ENCODE peak calls at places on chromosomes 3 and 15, in ten cellular contexts. U is lung, R is left ventricle myocardium inferior, F is astrocyte, P is keratinocyte, V is fibroblast of lung, T is colonic mucosa, I is PC-3, C is uterus, J is heart left ventricle. S is an unnamed sample. For H3K9me3 and H3K27me3, the result is how much of the 10 kb centered on the place peaks cover.

GRCh38 chr3:150370129-150370602 is 37.9 kb upstream of the TSC22D2 start:
- DNase-seq in C (peak), R (no peak), J (peak), V (peak), T (peak), I (peak), P (peak), U (peak), F (peak), S (peak)

GRCh38 chr3:115975353-115975752 is 352.0 kb downstream of the GAP43 start:
- DNase-seq in I (peak), V (peak), F (peak), R (no peak), U (no peak), J (no peak), P (no peak), C (no peak), T (no peak), S (no peak)

GRCh38 chr15:78012643-78013077 is 64.9 kb downstream of the TBC1D2B start:
- DNase-seq in I (peak), C (no peak), J (no peak), T (peak), P (no peak), F (no peak), U (peak), R (no peak), V (no peak), S (no peak)

GRCh38 chr3:31606453-31606852 is 73.7 kb downstream of the STT3B start:
- DNase-seq in I (no peak), J (no peak), U (no peak), T (no peak), V (no peak), F (no peak), C (no peak), R (no peak), P (no peak), S (no peak)

GRCh38 chr3:59334585-59334984 is 284.8 kb upstream of the CFAP20DC start:
- DNase-seq in T (no peak), P (no peak), F (no peak), I (no peak), U (no peak), J (no peak), V (no peak), R (no peak), C (no peak), S (no peak)

GRCh38 chr3:73734376-73734775 is 109.6 kb upstream of the PDZRN3 start:
- DNase-seq in U (no peak), C (no peak), R (no peak), J (no peak), I (no peak), P (no peak), T (no peak), F (peak), V (peak), S (no peak)

GRCh38 chr3:194491996-194492395 is 5.2 kb upstream of the ATP13A3 start:
- DNase-seq in V (no peak), T (no peak), U (no peak), I (no peak), R (no peak), F (no peak), C (no peak), J (no peak), P (no peak), S (no peak)

GRCh38 chr3:42572278-42572677 is 9.5 kb downstream of the SEC22C start:
- DNase-seq in F (no peak), I (peak), C (no peak), P (no peak), R (no peak), U (no peak), V (peak), J (no peak), T (peak), S (peak)

GRCh38 chr15:40722354-40722753 is 27.4 kb downstream of the RAD51 start:
- DNase-seq in C (no peak), F (no peak), V (no peak), T (no peak), P (no peak), I (no peak), U (no peak), R (no peak), J (no peak), S (no peak)

GRCh38 chr15:81256916-81257315 is 60.2 kb downstream of the IL16 start:
- DNase-seq in C (no peak), R (no peak), I (peak), P (no peak), T (no peak), V (peak), U (no peak), F (peak), J (no peak), S (no peak)

GRCh38 chr3:195443391-195443989 is 670 bp upstream of the ACAP2 start:
- DNase-seq in J (no peak), U (no peak), C (no peak), V (no peak), I (no peak), T (no peak), R (no peak), F (no peak), P (no peak), S (no peak)

GRCh38 chr3:116413319-116413718 is 32.0 kb downstream of the LSAMP start:
- DNase-seq in U (no peak), T (no peak), J (no peak), P (no peak), C (no peak), I (no peak), V (no peak), F (no peak), R (no peak), S (no peak)

GRCh38 chr15:59528965-59529402 is 82.6 kb upstream of the GCNT3 start:
- DNase-seq in T (peak), I (peak), P (peak), V (peak), U (peak), J (peak), F (peak), C (peak), R (peak), S (peak)

GRCh38 chr15:57503051-57503702 is 88.5 kb upstream of the MYZAP start:
- DNase-seq in C (no peak), J (no peak), T (no peak), R (no peak), U (no peak), F (no peak), I (no peak), V (no peak), P (no peak), S (no peak)
- TF ChIP-seq CTCF in C (no peak), J (no peak), T (no peak), R (no peak), U (no peak), F (no peak), I (peak), V (peak), P (peak), S (no peak)

GRCh38 chr3:167718582-167718981 is 16.1 kb downstream of the PDCD10 start:
- DNase-seq in T (no peak), R (no peak), J (no peak), F (no peak), C (no peak), I (no peak), P (no peak), U (no peak), V (no peak), S (no peak)
- H3K9me3 ChIP-seq in T (under half), R (under half), J (under half), F (under half), C (under half), I (under half), P (under half), U (under half), V (under half), S (under half)

GRCh38 chr15:73888224-73889041 is 15.1 kb downstream of the TBC1D21 start:
- DNase-seq in R (no peak), T (no peak), I (no peak), C (peak), U (no peak), J (no peak), V (no peak), P (no peak), F (no peak), S (peak)

GRCh38 chr15:73887481-73887880 is 14.1 kb downstream of the TBC1D21 start:
- DNase-seq in C (peak), P (no peak), J (no peak), V (no peak), U (no peak), T (no peak), R (no peak), I (no peak), F (no peak), S (no peak)

GRCh38 chr15:73889725-73890124 is 16.4 kb downstream of the TBC1D21 start:
- DNase-seq in P (no peak), F (no peak), R (no peak), U (no peak), C (no peak), V (no peak), T (no peak), J (no peak), I (no peak), S (no peak)

GRCh38 chr15:73886717-73887345 is 13.5 kb downstream of the TBC1D21 start:
- DNase-seq in I (no peak), T (no peak), V (no peak), J (no peak), R (no peak), P (no peak), U (no peak), F (no peak), C (peak), S (no peak)

DNA sequence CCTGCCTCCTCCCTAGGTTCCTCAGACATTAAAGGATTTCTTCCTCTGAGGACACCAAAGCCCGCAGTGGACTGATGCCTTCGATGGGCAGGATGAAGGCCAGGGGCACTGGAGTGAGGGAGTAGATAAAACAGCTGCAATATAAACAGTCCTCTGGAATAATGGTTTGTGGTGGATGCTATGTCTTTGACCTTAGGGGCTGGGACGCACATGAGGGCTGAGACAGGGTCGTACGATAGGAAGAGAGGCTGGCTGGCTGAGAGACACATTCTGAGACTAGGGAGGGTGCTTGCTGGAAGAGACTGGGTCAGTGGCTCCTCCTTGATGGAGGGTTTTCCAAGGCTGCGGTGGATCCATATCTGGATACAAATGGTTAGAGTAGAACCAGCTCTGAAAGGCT is 15.7 kb downstream of the TBC1D21 start:
- DNase-seq in F (no peak), V (no peak), J (no peak), U (no peak), P (no peak), I (no peak), T (no peak), C (no peak), R (no peak), S (no peak)
- H3K27me3 ChIP-seq in F (under half), V (under half), J (under half), U (under half), P (under half), I (under half), T (under half), C (under half), R (under half), S (under half)

GRCh38 chr3:167909443-167910287 is 174.1 kb downstream of the SERPINI1 start:
- DNase-seq in F (no peak), I (no peak), P (no peak), C (no peak), V (no peak), J (no peak), U (no peak), T (no peak), R (no peak), S (no peak)

GRCh38 chr3:167917969-167918368 is 177.8 kb downstream of the GOLIM4 start:
- DNase-seq in T (no peak), C (no peak), U (no peak), R (no peak), V (no peak), J (no peak), I (no peak), F (no peak), P (no peak), S (no peak)

GRCh38 chr3:167908745-167909442 is 173.4 kb downstream of the SERPINI1 start:
- DNase-seq in R (no peak), F (no peak), J (no peak), V (no peak), U (no peak), T (no peak), P (no peak), I (no peak), C (no peak), S (no peak)

GRCh38 chr3:167918686-167919085 is 177.0 kb downstream of the GOLIM4 start:
- DNase-seq in T (no peak), P (no peak), F (peak), V (peak), J (no peak), R (no peak), I (no peak), C (no peak), U (no peak), S (no peak)

GRCh38 chr3:167913218-167913902 is 177.8 kb downstream of the SERPINI1 start:
- DNase-seq in U (no peak), V (peak), F (peak), R (no peak), I (peak), T (no peak), J (no peak), C (peak), P (no peak), S (no peak)
- TF ChIP-seq CTCF in U (no peak), V (peak), F (no peak), R (no peak), I (peak), T (no peak), J (no peak), C (no peak), P (no peak), S (no peak)

S was measured in testis.